ENCODE peak calls at places on chromosomes 11 and 22, in eight cellular contexts. M is fibroblast of mammary gland, V is retinal pigment epithelial cell, Y is neural crest cell, E is H9, P is T-helper 22 cell, I is M059J, R is HT1080. L is an unnamed sample.

GRCh38 chr11:57155400-57155799 is 26.4 kb upstream of the LRRC55 start:
- DNase-seq in R (no peak), V (no peak), Y (no peak), E (no peak), M (no peak), P (no peak), I (no peak), L (no peak)

GRCh38 chr11:35040221-35040942 is 98.6 kb upstream of the CD44 start:
- DNase-seq in R (peak), I (peak), V (no peak), Y (no peak), E (no peak), M (peak), P (peak), L (peak)

GRCh38 chr22:26483043-26483438 is 542 bp downstream of the HPS4 start:
- DNase-seq in V (no peak), E (no peak), P (no peak), I (no peak), Y (no peak), R (no peak), M (no peak), L (no peak)

GRCh38 chr22:37122598-37123180 is 13.2 kb upstream of the TMPRSS6 start:
- DNase-seq in V (no peak), R (no peak), M (no peak), I (no peak), P (no peak), Y (no peak), E (no peak), L (no peak)

GRCh38 chr11:32426819-32427615 is 8.3 kb downstream of the WT1 start:
- DNase-seq in V (no peak), M (no peak), R (no peak), E (peak), P (peak), Y (peak), I (peak), L (no peak)

GRCh38 chr11:116427903-116428637 is 344.7 kb downstream of the BUD13 start:
- DNase-seq in R (peak), M (no peak), I (no peak), Y (no peak), P (no peak), V (no peak), E (no peak), L (no peak)

GRCh38 chr22:44425356-44425755 is 72.7 kb downstream of the RTL6 start:
- DNase-seq in I (no peak), P (no peak), R (no peak), E (no peak), Y (no peak), V (no peak), M (no peak), L (no peak)

GRCh38 chr11:121723261-121723741 is 270.5 kb upstream of the SORL1-AS1 start:
- DNase-seq in M (peak), P (no peak), Y (no peak), I (no peak), R (no peak), V (peak), E (peak), L (no peak)

GRCh38 chr11:8091671-8092070 is 10.7 kb downstream of the TUB start:
- DNase-seq in V (no peak), R (no peak), M (no peak), E (peak), I (no peak), P (no peak), Y (no peak), L (no peak)

GRCh38 chr11:70872950-70873735 is 379.2 kb downstream of the SHANK2 start:
- DNase-seq in I (no peak), E (peak), Y (no peak), P (no peak), V (no peak), M (no peak), R (no peak), L (no peak)

GRCh38 chr22:21972293-21972779 is 10.3 kb downstream of the TOP3B start:
- DNase-seq in R (peak), I (no peak), Y (peak), M (peak), P (no peak), E (peak), V (no peak), L (peak)

GRCh38 chr11:122741613-122742012 is 86.1 kb downstream of the UBASH3B start:
- DNase-seq in V (no peak), I (no peak), M (peak), R (no peak), P (no peak), Y (no peak), E (no peak), L (no peak)

GRCh38 chr11:16382177-16382576 is 25.8 kb upstream of the SOX6 start:
- DNase-seq in Y (no peak), I (no peak), R (no peak), E (no peak), P (no peak), V (no peak), M (no peak), L (no peak)

GRCh38 chr22:34105461-34106062 is 185.3 kb upstream of the LARGE1 start:
- DNase-seq in I (peak), Y (peak), P (no peak), E (peak), V (no peak), R (peak), M (peak), L (no peak)

GRCh38 chr22:39463931-39464390 is 7.1 kb downstream of the MGAT3 start:
- DNase-seq in I (peak), M (no peak), E (no peak), Y (no peak), V (no peak), R (no peak), P (no peak), L (no peak)

GRCh38 chr11:58525037-58525614 is 17.2 kb upstream of the OR5B21 start:
- DNase-seq in R (no peak), Y (no peak), M (no peak), I (no peak), V (no peak), E (no peak), P (peak), L (no peak)

GRCh38 chr11:77179681-77180080 is 51.6 kb downstream of the MYO7A start:
- DNase-seq in P (no peak), R (no peak), I (no peak), V (no peak), E (no peak), M (no peak), Y (no peak), L (no peak)

GRCh38 chr11:101091781-101092180 is 37.8 kb downstream of the PGR start:
- DNase-seq in M (no peak), R (peak), I (peak), E (no peak), Y (no peak), V (no peak), P (no peak), L (no peak)

GRCh38 chr11:93278976-93279375 is 51.6 kb upstream of the DEUP1 start:
- DNase-seq in V (no peak), Y (no peak), E (no peak), R (no peak), M (no peak), P (no peak), I (no peak), L (no peak)

GRCh38 chr11:74487875-74488274 is 5.6 kb downstream of the LIPT2 start:
- DNase-seq in Y (no peak), R (peak), I (peak), M (peak), P (no peak), V (no peak), E (peak), L (no peak)

GRCh38 chr22:42716649-42717127 is 4.0 kb downstream of the A4GALT start:
- DNase-seq in E (no peak), R (no peak), I (no peak), V (no peak), P (no peak), M (no peak), Y (no peak), L (no peak)

GRCh38 chr11:118462178-118462577 is 25.9 kb downstream of the KMT2A start:
- DNase-seq in M (no peak), V (no peak), E (no peak), I (no peak), Y (no peak), P (no peak), R (no peak), L (no peak)

GRCh38 chr11:66050581-66051231 is 1.5 kb upstream of the SF3B2 start:
- DNase-seq in I (peak), P (no peak), M (no peak), E (no peak), V (no peak), R (no peak), Y (no peak), L (no peak)

L was measured in T-helper 1 cell.